ENCODE peak calls at places on chromosomes 7 and 10, in ten cellular contexts. I is GM12865, R is DND-41, Y is astrocyte of the cerebellum, Q is cardiac fibroblast, T is stomach, C is GM13977, O is HFFc6, S is GM13976, D is coronary artery. G is an unnamed sample.
A peak's percentile ranks its signal among the peaks of the same experiment; 100 is the strongest.

GRCh38 chr7:79282051-79282694 is 171.3 kb downstream of the MAGI2 start:
- DNase-seq in O (peak; percentile 84), D (no peak), C (no peak), R (no peak), T (no peak), S (no peak), I (no peak), Q (peak; percentile 87), Y (peak; percentile 60), G (no peak)

GRCh38 chr7:119026391-119026790 is 801.9 kb downstream of the ANKRD7 start:
- DNase-seq in D (no peak), C (no peak), Y (no peak), T (no peak), S (no peak), O (no peak), Q (no peak), R (no peak), I (no peak), G (no peak)

GRCh38 chr10:73088304-73088703 is 8.4 kb downstream of the P4HA1 start:
- DNase-seq in T (no peak), D (no peak), S (no peak), O (no peak), Q (no peak), Y (no peak), I (peak; percentile 65), C (no peak), R (no peak), G (no peak)

GRCh38 chr7:126659124-126659523 is 593.6 kb downstream of the GRM8 start:
- DNase-seq in S (peak; percentile 44), O (no peak), C (peak; percentile 37), I (peak; percentile 44), R (no peak), T (no peak), D (no peak), Q (no peak), Y (no peak), G (no peak)

GRCh38 chr7:27182861-27183681 is 2.0 kb downstream of the HOXA11 start:
- DNase-seq in D (peak; percentile 65), O (no peak), Y (no peak), S (no peak), I (no peak), T (peak; percentile 16), Q (no peak), R (no peak), C (no peak), G (no peak)

GRCh38 chr10:70990661-70991060 is 102.3 kb upstream of the PCBD1 start:
- DNase-seq in I (no peak), R (no peak), O (no peak), Y (no peak), Q (no peak), S (no peak), C (no peak), D (no peak), T (no peak), G (no peak)

GRCh38 chr10:102322914-102323313 is 72.6 kb upstream of the NFKB2 start:
- DNase-seq in O (no peak), S (no peak), R (peak; percentile 80), T (no peak), D (no peak), Y (peak; percentile 70), Q (peak; percentile 31), C (no peak), I (peak; percentile 32), G (peak; percentile 64)

GRCh38 chr10:13893926-13894325 is 307.2 kb downstream of the PRPF18 start:
- DNase-seq in T (no peak), O (peak; percentile 84), R (no peak), I (no peak), D (no peak), C (no peak), Q (peak; percentile 70), S (no peak), Y (no peak), G (no peak)

GRCh38 chr7:28469562-28469961 is 57.2 kb downstream of the CREB5 start:
- DNase-seq in C (no peak), I (no peak), O (no peak), S (no peak), Q (no peak), Y (no peak), D (no peak), T (no peak), R (no peak), G (no peak)

DNA sequence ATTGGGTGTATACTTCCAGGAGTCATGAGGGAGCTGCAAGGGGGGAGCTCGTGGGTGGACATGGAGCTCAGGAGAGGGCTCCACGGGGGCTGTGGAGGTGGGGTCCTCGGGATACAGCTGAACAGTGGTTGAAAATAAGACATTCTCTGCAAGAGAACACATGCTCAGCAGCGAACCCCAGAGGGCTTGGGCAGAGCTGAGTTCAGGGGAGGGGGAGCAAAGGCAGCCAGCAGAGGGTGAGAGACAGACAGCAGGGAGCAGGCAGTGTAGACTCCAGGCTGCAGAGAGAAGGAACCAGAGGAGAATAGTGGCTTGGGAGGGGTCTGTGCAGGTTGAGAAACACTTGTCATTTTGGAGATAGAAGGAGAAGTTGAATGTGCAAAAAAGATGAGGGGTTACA is 73.0 kb upstream of the LRRC18 start:
- DNase-seq in T (no peak), R (no peak), Q (no peak), S (no peak), Y (no peak), I (no peak), O (no peak), C (no peak), D (no peak), G (no peak)
- TF ChIP-seq CTCF in T (no peak), R (no peak), Q (no peak), S (no peak), Y (no peak), I (no peak), O (no peak), C (no peak), D (no peak), G (no peak)

DNA sequence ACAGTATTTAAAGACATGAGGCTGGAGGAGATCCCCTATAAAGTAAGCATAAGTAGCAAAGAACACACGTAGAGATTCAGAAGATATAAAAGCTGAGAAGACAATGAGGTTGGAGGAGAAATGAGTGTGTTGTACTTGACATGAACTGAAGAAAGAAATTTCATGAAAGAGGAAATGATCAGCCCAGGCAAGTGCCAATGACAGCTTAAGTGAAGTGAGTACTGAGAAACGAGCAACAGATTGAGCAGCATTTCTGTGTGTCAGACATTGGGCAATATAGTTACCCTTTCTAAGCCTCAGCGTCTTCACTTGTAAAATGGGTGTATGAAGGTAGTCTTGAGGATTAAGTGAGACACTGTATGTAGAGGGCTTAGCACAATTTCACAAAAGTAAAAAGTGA is 4.8 kb upstream of the LIPA start:
- DNase-seq in D (no peak), R (no peak), O (no peak), Y (no peak), Q (no peak), T (no peak), I (no peak), C (no peak), S (no peak), G (no peak)
- TF ChIP-seq CTCF in D (no peak), R (no peak), O (no peak), Y (no peak), Q (no peak), T (no peak), I (no peak), C (no peak), S (no peak), G (no peak)

GRCh38 chr10:97686962-97687784 is at the start of gene AVPI1:
- DNase-seq in I (peak; percentile 96), D (peak; percentile 99), O (peak; percentile 97), S (peak; percentile 97), T (peak; percentile 98), Q (peak; percentile 97), C (peak; percentile 97), R (peak; percentile 96), Y (peak; percentile 76), G (peak; percentile 97)

GRCh38 chr10:97683556-97684357 is 3.3 kb downstream of the AVPI1 start:
- DNase-seq in Q (peak; percentile 41), R (no peak), C (no peak), D (no peak), S (no peak), Y (no peak), T (peak; percentile 37), I (no peak), O (peak; percentile 39), G (no peak)

GRCh38 chr10:97686301-97686961 is 610 bp downstream of the AVPI1 start:
- DNase-seq in D (no peak), Y (no peak), I (peak; percentile 26), O (no peak), C (no peak), Q (no peak), S (no peak), R (no peak), T (no peak), G (peak; percentile 21)

GRCh38 chr10:97684866-97685394 is 2.1 kb downstream of the AVPI1 start:
- DNase-seq in S (no peak), O (peak; percentile 15), I (no peak), D (no peak), Q (no peak), R (no peak), T (no peak), Y (no peak), C (no peak), G (no peak)

DNA sequence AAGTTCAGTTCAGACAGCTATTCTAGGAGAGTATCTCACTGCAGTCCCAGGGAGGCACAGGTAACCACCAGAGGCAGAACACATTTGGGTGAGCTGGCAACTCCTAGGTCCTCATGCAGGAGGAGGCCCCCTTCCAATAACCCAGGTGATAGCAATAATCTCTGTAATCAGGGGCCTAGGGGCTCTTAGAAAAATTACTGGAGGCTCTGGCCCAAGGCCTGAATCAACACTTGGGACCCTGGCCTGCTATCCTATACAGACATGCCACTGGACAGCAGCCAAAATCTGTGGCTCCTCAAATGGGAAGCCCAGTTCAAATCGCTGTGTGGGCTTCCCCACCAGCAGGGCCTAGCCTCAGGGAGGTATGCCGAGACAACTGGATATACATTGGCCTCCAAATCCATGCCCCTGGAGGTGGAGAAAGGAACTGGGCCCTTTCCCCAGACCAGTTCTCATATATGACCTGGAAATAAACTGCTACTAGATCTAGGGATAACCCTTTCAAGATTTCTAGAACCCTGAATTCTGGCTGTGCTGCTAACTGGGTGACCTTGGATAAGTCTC is 1.6 kb downstream of the AVPI1 start:
- DNase-seq in Y (no peak), I (no peak), T (peak; percentile 55), D (no peak), O (peak; percentile 30), S (no peak), Q (no peak), R (no peak), C (no peak), G (no peak)
- TF ChIP-seq CTCF in Y (peak; percentile 46), I (no peak), T (no peak), D (peak; percentile 15), O (peak; percentile 75), S (no peak), Q (peak; percentile 44), R (no peak), C (no peak), G (no peak)

DNA sequence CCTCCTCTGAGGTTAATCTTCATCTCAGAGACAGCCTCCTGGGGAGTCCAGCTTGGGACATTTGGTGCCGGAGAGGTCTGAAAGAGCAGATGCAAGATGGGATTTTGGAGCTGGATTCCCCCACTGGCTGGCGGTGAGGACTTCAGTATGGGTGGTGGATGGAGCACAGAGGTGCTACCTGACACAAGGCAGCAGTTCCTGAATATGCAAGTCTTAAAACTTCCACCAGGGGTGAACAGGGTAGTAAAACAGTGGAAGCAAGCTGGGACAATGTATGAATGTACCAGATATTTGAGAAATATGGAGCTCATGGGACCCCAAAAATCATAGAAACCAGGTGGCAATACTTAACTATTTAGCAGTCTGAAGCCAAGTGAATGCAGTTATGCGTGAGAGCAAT is 4.8 kb upstream of the TAF3 start:
- DNase-seq in D (no peak), Y (no peak), S (no peak), C (no peak), Q (no peak), R (no peak), T (no peak), I (no peak), O (no peak), G (no peak)
- TF ChIP-seq CTCF in D (no peak), Y (no peak), S (no peak), C (no peak), Q (no peak), R (no peak), T (no peak), I (peak; percentile 20), O (peak; percentile 35), G (no peak)

G was measured in activated CD8-positive, alpha-beta T cell treated with anti-CD3 and anti-CD28 coated beads for 36 hours.